ENCODE peak calls at places on chromosome 5, in eight cellular contexts. M is heart right ventricle; V is IMR-90; C is HCT116; T is fibroblast of lung; O is aorta; K is naive thymus-derived CD4-positive, alpha-beta T cell; E is mesendoderm. S is an unnamed sample.

GRCh38 chr5:150295172-150295611 is 5.6 kb upstream of the CAMK2A start:
- DNase-seq in T (peak), V (peak), E (no peak), O (peak), K (no peak), M (peak), C (no peak), S (no peak)

GRCh38 chr5:74586831-74587230 is 53.7 kb downstream of the ENC1 start:
- DNase-seq in K (no peak), T (no peak), C (no peak), V (no peak), E (no peak), O (no peak), M (no peak), S (no peak)

GRCh38 chr5:102901821-102902448 is 146.8 kb downstream of the PAM start:
- DNase-seq in O (no peak), M (no peak), K (no peak), C (no peak), E (no peak), V (no peak), T (no peak), S (no peak)

GRCh38 chr5:96924016-96924443 is 11.8 kb upstream of the LNPEP start:
- DNase-seq in E (no peak), K (no peak), C (no peak), M (peak), O (no peak), T (no peak), V (no peak), S (no peak)

GRCh38 chr5:157963244-157963643 is 104.3 kb upstream of the CLINT1 start:
- DNase-seq in T (no peak), M (no peak), C (no peak), O (no peak), K (no peak), V (no peak), E (no peak), S (no peak)

GRCh38 chr5:135140805-135141204 is 106.8 kb upstream of the PITX1 start:
- DNase-seq in T (peak), O (no peak), V (peak), M (no peak), K (no peak), E (no peak), C (peak), S (no peak)

GRCh38 chr5:168578506-168579205 is 512 bp downstream of the PANK3 start:
- DNase-seq in O (no peak), K (no peak), T (no peak), V (no peak), E (peak), C (no peak), M (no peak), S (peak)

GRCh38 chr5:172497591-172498255 is 43.4 kb upstream of the SH3PXD2B start:
- DNase-seq in V (no peak), E (no peak), T (no peak), M (peak), O (no peak), C (no peak), K (no peak), S (no peak)

GRCh38 chr5:128674837-128675446 is 136.9 kb upstream of the FBN2 start:
- DNase-seq in M (no peak), O (no peak), E (peak), K (peak), C (peak), V (peak), T (peak), S (peak)

GRCh38 chr5:32278403-32278802 is 34.3 kb downstream of the MTMR12 start:
- DNase-seq in T (peak), M (no peak), K (no peak), E (no peak), O (no peak), C (no peak), V (peak), S (peak)

GRCh38 chr5:75510417-75510835 is 1.0 kb downstream of the CERT1 start:
- DNase-seq in K (no peak), O (no peak), C (no peak), E (no peak), T (peak), M (no peak), V (peak), S (no peak)

GRCh38 chr5:179862891-179863290 is 4.3 kb upstream of the MRNIP start:
- DNase-seq in V (no peak), E (no peak), O (peak), T (no peak), C (no peak), M (no peak), K (no peak), S (no peak)

GRCh38 chr5:180804129-180804601 is 1.6 kb upstream of the MGAT1 start:
- DNase-seq in C (no peak), K (no peak), T (no peak), O (no peak), M (no peak), V (no peak), E (no peak), S (no peak)

GRCh38 chr5:149585910-149586309 is 4.6 kb downstream of the ARHGEF37 start:
- DNase-seq in K (no peak), C (no peak), T (no peak), V (no peak), E (no peak), O (no peak), M (no peak), S (no peak)

GRCh38 chr5:1020461-1020961 is 11.9 kb downstream of the NKD2 start:
- DNase-seq in C (no peak), V (no peak), M (no peak), E (peak), T (no peak), O (peak), K (no peak), S (no peak)

GRCh38 chr5:10110228-10110627 is 139.5 kb downstream of the ATPSCKMT start:
- DNase-seq in C (no peak), O (no peak), M (no peak), E (no peak), V (no peak), K (no peak), T (no peak), S (no peak)

GRCh38 chr5:110361501-110361900 is 365.0 kb downstream of the TMEM232 start:
- DNase-seq in E (no peak), M (no peak), K (no peak), C (no peak), V (no peak), O (no peak), T (peak), S (no peak)

GRCh38 chr5:139821806-139822552 is 26.4 kb downstream of the PSD2 start:
- DNase-seq in M (no peak), K (no peak), T (no peak), C (no peak), E (no peak), V (no peak), O (peak), S (no peak)

GRCh38 chr5:60494635-60495034 is 205.3 kb downstream of the DEPDC1B start:
- DNase-seq in M (no peak), E (no peak), T (no peak), V (no peak), O (no peak), K (no peak), C (no peak), S (no peak)

GRCh38 chr5:64221911-64222310 is 56.3 kb downstream of the RNF180 start:
- DNase-seq in K (no peak), C (no peak), O (no peak), M (no peak), T (no peak), E (no peak), V (no peak), S (no peak)

GRCh38 chr5:53578854-53579253 is 18.4 kb downstream of the NDUFS4 start:
- DNase-seq in C (no peak), M (no peak), O (no peak), E (no peak), V (no peak), T (no peak), K (no peak), S (no peak)

GRCh38 chr5:74895906-74896305 is 29.7 kb upstream of the FAM169A start:
- DNase-seq in C (no peak), K (no peak), M (peak), T (peak), E (no peak), V (peak), O (no peak), S (peak)

GRCh38 chr5:14580037-14581034 is 1.3 kb upstream of the OTULINL start:
- DNase-seq in V (no peak), M (no peak), O (no peak), C (no peak), T (peak), K (no peak), E (no peak), S (no peak)

GRCh38 chr5:177507165-177507564 is 2.5 kb downstream of the DOK3 start:
- DNase-seq in M (no peak), T (no peak), V (no peak), E (peak), K (no peak), C (no peak), O (no peak), S (no peak)

GRCh38 chr5:7926296-7926695 is 57.3 kb downstream of the MTRR start:
- DNase-seq in O (no peak), T (peak), K (no peak), C (no peak), E (peak), V (peak), M (no peak), S (peak)

GRCh38 chr5:177530638-177531037 is 13.9 kb upstream of the DDX41 start:
- DNase-seq in T (no peak), O (peak), C (no peak), M (no peak), K (no peak), V (no peak), E (no peak), S (no peak)

GRCh38 chr5:132479073-132479811 is 11.3 kb downstream of the IRF1 start:
- DNase-seq in V (no peak), O (no peak), T (no peak), E (no peak), M (no peak), C (no peak), K (no peak), S (no peak)

GRCh38 chr5:134510970-134511795 is 14.3 kb upstream of the JADE2 start:
- DNase-seq in T (peak), K (peak), E (peak), C (no peak), O (peak), V (peak), M (no peak), S (no peak)

GRCh38 chr5:95317687-95318086 is 32.8 kb upstream of the MCTP1 start:
- DNase-seq in C (no peak), T (no peak), V (no peak), O (no peak), K (no peak), E (no peak), M (no peak), S (no peak)

GRCh38 chr5:121199238-121199999 is 652.3 kb upstream of the FTMT start:
- DNase-seq in K (no peak), C (no peak), V (peak), O (no peak), T (peak), E (no peak), M (no peak), S (peak)

GRCh38 chr5:23274156-23274555 is 233.3 kb upstream of the PRDM9 start:
- DNase-seq in V (no peak), K (no peak), T (no peak), O (no peak), C (no peak), E (no peak), M (no peak), S (no peak)

GRCh38 chr5:181028032-181028819 is 11.8 kb upstream of the BTNL9 start:
- DNase-seq in T (no peak), V (no peak), M (no peak), E (peak), K (no peak), C (peak), O (no peak), S (no peak)

GRCh38 chr5:74476197-74477081 is 164.1 kb downstream of the ENC1 start:
- DNase-seq in M (no peak), T (no peak), C (no peak), K (no peak), V (no peak), E (no peak), O (no peak), S (no peak)

GRCh38 chr5:51416149-51416548 is 32.9 kb downstream of the ISL1 start:
- DNase-seq in O (no peak), V (no peak), K (no peak), M (no peak), T (no peak), E (no peak), C (no peak), S (no peak)

GRCh38 chr5:179051784-179052183 is 8.4 kb upstream of the ZNF354C start:
- DNase-seq in V (no peak), O (no peak), C (no peak), E (no peak), T (no peak), K (no peak), M (no peak), S (no peak)

GRCh38 chr5:124746252-124746915 is at the start of gene ZNF608:
- DNase-seq in C (no peak), T (peak), M (peak), O (no peak), V (peak), E (peak), K (no peak), S (no peak)

GRCh38 chr5:43422143-43422542 is 10.0 kb upstream of the CCL28 start:
- DNase-seq in V (peak), M (no peak), T (peak), O (no peak), K (no peak), E (peak), C (no peak), S (no peak)

GRCh38 chr5:15320896-15321295 is 179.1 kb upstream of the FBXL7 start:
- DNase-seq in V (no peak), E (no peak), M (no peak), T (no peak), O (no peak), C (no peak), K (no peak), S (no peak)

GRCh38 chr5:177957241-177957640 is 38.8 kb downstream of the PROP1 start:
- DNase-seq in V (no peak), E (no peak), C (no peak), O (no peak), M (no peak), K (no peak), T (no peak), S (no peak)

GRCh38 chr5:7321724-7322123 is 74.2 kb upstream of the ADCY2 start:
- DNase-seq in O (no peak), T (peak), V (no peak), E (peak), K (no peak), C (no peak), M (no peak), S (peak)

GRCh38 chr5:127001621-127002296 is 28.6 kb downstream of the MARCHF3 start:
- DNase-seq in T (peak), C (no peak), O (no peak), K (no peak), E (peak), M (no peak), V (peak), S (peak)

GRCh38 chr5:126995039-126995438 is 35.3 kb downstream of the MARCHF3 start:
- DNase-seq in M (no peak), E (no peak), V (no peak), O (no peak), T (no peak), C (no peak), K (no peak), S (no peak)

GRCh38 chr5:126998895-126999570 is 31.3 kb downstream of the MARCHF3 start:
- DNase-seq in M (no peak), K (no peak), O (no peak), T (no peak), V (no peak), E (no peak), C (no peak), S (no peak)

GRCh38 chr5:126995689-126996088 is 34.7 kb downstream of the MARCHF3 start:
- DNase-seq in C (no peak), O (no peak), V (peak), T (no peak), E (no peak), M (no peak), K (no peak), S (no peak)

DNA sequence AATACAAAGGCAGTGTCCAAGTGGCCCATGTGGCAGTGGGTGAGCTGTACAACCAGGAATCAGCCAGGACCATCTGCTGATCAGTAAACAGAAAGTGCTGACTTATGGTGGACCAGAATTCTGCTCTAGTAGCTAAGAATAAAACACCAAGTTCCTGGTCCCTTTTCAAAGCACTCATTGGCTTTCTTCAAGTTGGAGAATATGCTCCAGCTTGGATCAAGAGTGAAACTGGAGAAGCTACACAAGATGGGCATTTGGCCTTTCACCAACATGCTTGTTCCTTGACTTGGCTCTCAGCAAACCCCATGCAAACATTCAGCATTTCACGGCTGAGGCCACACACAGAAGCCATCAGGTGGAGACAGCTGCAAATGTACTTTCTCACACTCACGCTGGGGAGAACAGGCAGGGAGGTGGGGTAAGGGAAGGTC is 32.1 kb downstream of the MARCHF3 start:
- DNase-seq in M (no peak), K (no peak), V (peak), T (peak), C (no peak), O (no peak), E (peak), S (no peak)
- H3K27ac ChIP-seq in M (no peak), K (no peak), V (no peak), T (peak), C (no peak), O (no peak), E (no peak), S (no peak)

DNA sequence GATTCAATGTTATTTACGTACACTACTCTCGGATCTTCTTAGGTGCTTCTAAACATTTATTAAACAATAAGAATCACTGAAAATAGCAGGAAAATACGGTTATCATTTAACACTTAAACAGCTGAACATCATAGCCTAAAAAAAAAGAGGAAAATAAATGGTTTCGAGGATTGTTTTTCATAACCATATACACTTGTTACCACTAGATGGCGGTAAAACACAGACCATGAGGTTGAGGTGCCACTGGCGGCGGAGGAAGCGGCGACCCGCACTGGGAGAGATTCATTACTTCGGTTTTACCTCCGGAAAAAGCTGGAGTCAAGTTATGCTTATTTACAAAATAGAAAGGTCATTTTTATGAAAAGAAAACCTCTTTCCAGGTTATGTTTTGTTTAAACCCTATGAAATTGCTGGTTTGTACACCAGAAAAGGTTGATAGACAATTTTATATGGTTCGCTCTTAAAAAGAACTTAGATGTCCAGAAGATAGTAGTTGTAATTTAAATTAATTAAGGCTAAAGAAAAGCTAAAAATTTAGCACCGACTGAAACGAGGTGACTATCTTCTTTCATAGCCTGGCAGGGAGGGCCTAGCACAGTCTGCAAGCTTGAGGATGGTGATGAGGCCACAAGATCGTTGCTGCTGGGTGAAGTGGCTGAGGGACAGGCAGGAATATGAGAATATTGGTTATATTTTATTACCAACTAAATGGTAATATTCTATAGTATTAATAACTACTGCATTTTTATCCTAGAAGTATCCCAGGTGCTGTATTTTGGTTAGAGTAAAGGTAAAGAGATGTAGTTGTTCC is 605.7 kb downstream of the RAB3C start:
- DNase-seq in K (peak), T (peak), C (peak), M (peak), E (peak), V (peak), O (peak), S (no peak)
- H3K4me3 ChIP-seq in K (no peak), T (peak), C (no peak), M (peak), E (no peak), V (no peak), O (no peak), S (peak)

GRCh38 chr5:146642410-146642809 is 126.4 kb upstream of the GPR151 start:
- DNase-seq in O (no peak), K (no peak), V (no peak), T (no peak), E (no peak), M (no peak), C (no peak), S (no peak)

GRCh38 chr5:146644811-146645210 is 128.8 kb upstream of the GPR151 start:
- DNase-seq in C (no peak), T (no peak), K (no peak), E (no peak), V (no peak), M (no peak), O (no peak), S (no peak)

GRCh38 chr5:146635443-146635842 is 119.5 kb upstream of the GPR151 start:
- DNase-seq in O (no peak), V (no peak), E (no peak), C (no peak), K (no peak), T (no peak), M (no peak), S (no peak)

GRCh38 chr5:146643805-146644204 is 127.8 kb upstream of the GPR151 start:
- DNase-seq in M (no peak), K (no peak), O (no peak), E (no peak), T (no peak), V (no peak), C (no peak), S (no peak)

GRCh38 chr5:146640285-146640896 is 124.4 kb upstream of the GPR151 start:
- DNase-seq in T (no peak), O (no peak), E (peak), V (no peak), K (no peak), M (no peak), C (no peak), S (no peak)
- H3K27ac ChIP-seq in T (no peak), O (no peak), E (no peak), V (no peak), K (no peak), M (no peak), C (no peak), S (no peak)

GRCh38 chr5:93585753-93586385 is 2.8 kb downstream of the NR2F1 start:
- DNase-seq in O (no peak), E (no peak), T (peak), V (peak), C (no peak), K (no peak), M (no peak), S (no peak)

GRCh38 chr5:93587919-93588585 is 5.0 kb downstream of the NR2F1 start:
- DNase-seq in M (no peak), T (peak), O (no peak), V (no peak), C (no peak), E (no peak), K (no peak), S (no peak)

GRCh38 chr5:93585054-93585751 is 2.2 kb downstream of the NR2F1 start:
- DNase-seq in M (no peak), K (no peak), E (no peak), C (no peak), O (no peak), V (no peak), T (no peak), S (no peak)

GRCh38 chr5:93588586-93589347 is 5.7 kb downstream of the NR2F1 start:
- DNase-seq in O (no peak), K (no peak), T (peak), C (no peak), M (no peak), E (no peak), V (peak), S (no peak)

GRCh38 chr5:93586948-93587918 is 4.2 kb downstream of the NR2F1 start:
- DNase-seq in T (peak), E (no peak), V (peak), C (no peak), K (no peak), O (no peak), M (no peak), S (no peak)
- H3K4me3 ChIP-seq in T (peak), E (no peak), V (peak), C (no peak), K (no peak), O (no peak), M (no peak), S (peak)

DNA sequence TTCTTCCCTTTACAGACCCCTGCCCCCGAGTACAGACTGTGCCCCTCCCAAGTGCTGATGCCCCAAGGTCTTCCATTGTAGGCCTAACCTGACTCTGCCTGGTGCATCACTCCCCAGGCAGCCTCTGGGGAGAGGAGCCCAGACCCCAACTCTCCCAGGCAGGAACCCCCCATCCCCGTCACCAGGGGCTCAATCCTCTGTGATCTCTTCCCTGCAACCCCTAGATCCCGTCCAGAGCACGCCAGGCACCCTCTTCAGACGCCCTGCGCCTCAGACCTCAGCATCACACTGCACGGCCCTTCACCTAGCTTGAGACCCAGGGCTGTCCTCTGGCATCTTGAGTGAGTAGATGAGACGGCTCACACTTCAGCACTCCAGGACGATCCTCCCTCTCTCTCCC is 6.4 kb upstream of the EGR1 start:
- DNase-seq in O (no peak), M (no peak), V (no peak), K (no peak), T (no peak), E (no peak), C (no peak), S (no peak)
- H3K27ac ChIP-seq in O (no peak), M (peak), V (no peak), K (peak), T (no peak), E (no peak), C (no peak), S (no peak)